ENCODE peak calls at places on chromosomes 5 and 9, in four cellular contexts. Z is activated CD4-positive, alpha-beta T cell treated with anti-CD3 and anti-CD28 coated beads, Interleukin-2, amount 50 U/mL, for 48 hours; S is stimulated activated CD4-positive, alpha-beta T cell treated with anti-CD3 and anti-CD28 coated beads, Interleukin-1b, Interleukin-23, amount 100 ng/mL, for 48 hours; E is GM12865. J is an unnamed sample.

GRCh38 chr5:55231476-55232193 is 1.8 kb downstream of the CCNO start:
- DNase-seq in Z (no peak), S (no peak), E (no peak), J (peak)

GRCh38 chr5:137760294-137761019 is 6.3 kb upstream of the HNRNPA0 start:
- DNase-seq in S (no peak), Z (no peak), E (no peak), J (no peak)

GRCh38 chr9:98491778-98492177 is 217.0 kb downstream of the GABBR2 start:
- DNase-seq in Z (no peak), S (no peak), E (no peak), J (no peak)

GRCh38 chr5:92002875-92003274 is 619.8 kb upstream of the ARRDC3 start:
- DNase-seq in E (no peak), Z (no peak), S (no peak), J (no peak)

GRCh38 chr5:114237766-114238165 is 124.1 kb upstream of the KCNN2 start:
- DNase-seq in E (peak), S (no peak), Z (no peak), J (no peak)

GRCh38 chr9:73219985-73220626 is 68.4 kb downstream of the ANXA1 start:
- DNase-seq in E (peak), S (peak), Z (peak), J (no peak)

GRCh38 chr9:21764736-21765245 is 37.6 kb upstream of the MTAP start:
- DNase-seq in S (no peak), Z (no peak), E (no peak), J (no peak)

GRCh38 chr9:87337335-87338074 is 160.2 kb upstream of the DAPK1 start:
- DNase-seq in Z (no peak), E (no peak), S (no peak), J (no peak)

GRCh38 chr5:176514244-176514918 is 22.8 kb downstream of the RNF44 start:
- DNase-seq in S (no peak), E (no peak), Z (no peak), J (no peak)